ENCODE peak calls at places on chromosome 22, in nine cellular contexts. One of them, this sample, is unnamed.

GRCh38 chr22:31906086-31906485 is 38.2 kb upstream of the YWHAH start:
- DNase-seq in esophagus squamous epithelium: no peak
- DNase-seq in WERI-Rb-1: no peak
- DNase-seq in astrocyte of the spinal cord: no peak
- DNase-seq in upper lobe of right lung: no peak
- DNase-seq in colonic mucosa: no peak
- DNase-seq in spleen: no peak
- DNase-seq in right atrium auricular region: no peak
- DNase-seq in ascending aorta: no peak
- DNase-seq in this sample: no peak

GRCh38 chr22:38233427-38233826 is 31.6 kb downstream of the MAFF start:
- DNase-seq in esophagus squamous epithelium: no peak
- DNase-seq in WERI-Rb-1: no peak
- DNase-seq in astrocyte of the spinal cord: no peak
- DNase-seq in upper lobe of right lung: no peak
- DNase-seq in colonic mucosa: no peak
- DNase-seq in spleen: no peak
- DNase-seq in right atrium auricular region: no peak
- DNase-seq in ascending aorta: no peak
- DNase-seq in this sample: peak; percentile 55

GRCh38 chr22:46862418-46863324 is 100.2 kb downstream of the TBC1D22A start:
- DNase-seq in esophagus squamous epithelium: no peak
- DNase-seq in WERI-Rb-1: no peak
- DNase-seq in astrocyte of the spinal cord: no peak
- DNase-seq in upper lobe of right lung: no peak
- DNase-seq in colonic mucosa: no peak
- DNase-seq in spleen: no peak
- DNase-seq in right atrium auricular region: no peak
- DNase-seq in ascending aorta: no peak
- DNase-seq in this sample: no peak

GRCh38 chr22:46673677-46674236 is 53.6 kb downstream of the GRAMD4 start:
- DNase-seq in esophagus squamous epithelium: no peak
- DNase-seq in WERI-Rb-1: no peak
- DNase-seq in astrocyte of the spinal cord: no peak
- DNase-seq in upper lobe of right lung: no peak
- DNase-seq in colonic mucosa: no peak
- DNase-seq in spleen: no peak
- DNase-seq in right atrium auricular region: no peak
- DNase-seq in ascending aorta: no peak
- DNase-seq in this sample: no peak

GRCh38 chr22:21974058-21974649 is 8.4 kb downstream of the TOP3B start:
- DNase-seq in esophagus squamous epithelium: no peak
- DNase-seq in WERI-Rb-1: no peak
- DNase-seq in astrocyte of the spinal cord: no peak
- DNase-seq in upper lobe of right lung: no peak
- DNase-seq in colonic mucosa: no peak
- DNase-seq in spleen: no peak
- DNase-seq in right atrium auricular region: no peak
- DNase-seq in ascending aorta: no peak
- DNase-seq in this sample: no peak

GRCh38 chr22:19631899-19632670 is 82.2 kb upstream of the SEPTIN5 start:
- DNase-seq in esophagus squamous epithelium: no peak
- DNase-seq in WERI-Rb-1: no peak
- DNase-seq in astrocyte of the spinal cord: peak; percentile 20
- DNase-seq in upper lobe of right lung: no peak
- DNase-seq in colonic mucosa: no peak
- DNase-seq in spleen: no peak
- DNase-seq in right atrium auricular region: no peak
- DNase-seq in ascending aorta: no peak
- DNase-seq in this sample: peak; percentile 56

GRCh38 chr22:35418726-35419125 is 18.8 kb downstream of the MCM5 start:
- DNase-seq in esophagus squamous epithelium: no peak
- DNase-seq in WERI-Rb-1: no peak
- DNase-seq in astrocyte of the spinal cord: no peak
- DNase-seq in upper lobe of right lung: no peak
- DNase-seq in colonic mucosa: no peak
- DNase-seq in spleen: no peak
- DNase-seq in right atrium auricular region: no peak
- DNase-seq in ascending aorta: no peak
- DNase-seq in this sample: no peak

GRCh38 chr22:24445481-24446290 is 18.3 kb downstream of the ADORA2A start:
- DNase-seq in esophagus squamous epithelium: no peak
- DNase-seq in WERI-Rb-1: peak; percentile 97
- DNase-seq in astrocyte of the spinal cord: no peak
- DNase-seq in upper lobe of right lung: no peak
- DNase-seq in colonic mucosa: no peak
- DNase-seq in spleen: no peak
- DNase-seq in right atrium auricular region: no peak
- DNase-seq in ascending aorta: peak; percentile 46
- DNase-seq in this sample: no peak

GRCh38 chr22:31087744-31088215 is 6.7 kb downstream of the SMTN start:
- DNase-seq in esophagus squamous epithelium: no peak
- DNase-seq in WERI-Rb-1: no peak
- DNase-seq in astrocyte of the spinal cord: no peak
- DNase-seq in upper lobe of right lung: no peak
- DNase-seq in colonic mucosa: no peak
- DNase-seq in spleen: no peak
- DNase-seq in right atrium auricular region: no peak
- DNase-seq in ascending aorta: no peak
- DNase-seq in this sample: no peak

GRCh38 chr22:17569971-17570511 is 6.7 kb downstream of the SLC25A18 start:
- DNase-seq in esophagus squamous epithelium: no peak
- DNase-seq in WERI-Rb-1: no peak
- DNase-seq in astrocyte of the spinal cord: peak; percentile 67
- DNase-seq in upper lobe of right lung: no peak
- DNase-seq in colonic mucosa: no peak
- DNase-seq in spleen: no peak
- DNase-seq in right atrium auricular region: peak; percentile 79
- DNase-seq in ascending aorta: no peak
- DNase-seq in this sample: peak; percentile 29

GRCh38 chr22:20155330-20156041 is 4.6 kb upstream of the CCDC188 start:
- DNase-seq in esophagus squamous epithelium: no peak
- DNase-seq in WERI-Rb-1: no peak
- DNase-seq in astrocyte of the spinal cord: peak; percentile 59
- DNase-seq in upper lobe of right lung: no peak
- DNase-seq in colonic mucosa: peak; percentile 28
- DNase-seq in spleen: peak; percentile 90
- DNase-seq in right atrium auricular region: no peak
- DNase-seq in ascending aorta: no peak
- DNase-seq in this sample: peak; percentile 64

GRCh38 chr22:19874307-19875060 is 19.8 kb upstream of the GNB1L start:
- DNase-seq in esophagus squamous epithelium: no peak
- DNase-seq in WERI-Rb-1: peak; percentile 85
- DNase-seq in astrocyte of the spinal cord: no peak
- DNase-seq in upper lobe of right lung: peak; percentile 91
- DNase-seq in colonic mucosa: peak; percentile 60
- DNase-seq in spleen: peak; percentile 75
- DNase-seq in right atrium auricular region: no peak
- DNase-seq in ascending aorta: peak; percentile 64
- DNase-seq in this sample: no peak

GRCh38 chr22:47805394-47805935 is 1043.0 kb downstream of the TBC1D22A start:
- DNase-seq in esophagus squamous epithelium: no peak
- DNase-seq in WERI-Rb-1: no peak
- DNase-seq in astrocyte of the spinal cord: no peak
- DNase-seq in upper lobe of right lung: no peak
- DNase-seq in colonic mucosa: no peak
- DNase-seq in spleen: no peak
- DNase-seq in right atrium auricular region: no peak
- DNase-seq in ascending aorta: no peak
- DNase-seq in this sample: no peak

GRCh38 chr22:39348909-39349505 is 784 bp upstream of the SYNGR1 start:
- DNase-seq in esophagus squamous epithelium: no peak
- DNase-seq in WERI-Rb-1: no peak
- DNase-seq in astrocyte of the spinal cord: no peak
- DNase-seq in upper lobe of right lung: no peak
- DNase-seq in colonic mucosa: no peak
- DNase-seq in spleen: no peak
- DNase-seq in right atrium auricular region: no peak
- DNase-seq in ascending aorta: no peak
- DNase-seq in this sample: peak; percentile 2

GRCh38 chr22:38025514-38025913 is 31.7 kb upstream of the PICK1 start:
- DNase-seq in esophagus squamous epithelium: no peak
- DNase-seq in WERI-Rb-1: no peak
- DNase-seq in astrocyte of the spinal cord: no peak
- DNase-seq in upper lobe of right lung: no peak
- DNase-seq in colonic mucosa: no peak
- DNase-seq in spleen: no peak
- DNase-seq in right atrium auricular region: no peak
- DNase-seq in ascending aorta: no peak
- DNase-seq in this sample: no peak

GRCh38 chr22:50271011-50271394 is 823 bp upstream of the MAPK11 start:
- DNase-seq in esophagus squamous epithelium: no peak
- DNase-seq in WERI-Rb-1: no peak
- DNase-seq in astrocyte of the spinal cord: no peak
- DNase-seq in upper lobe of right lung: no peak
- DNase-seq in colonic mucosa: no peak
- DNase-seq in spleen: no peak
- DNase-seq in right atrium auricular region: no peak
- DNase-seq in ascending aorta: no peak
- DNase-seq in this sample: no peak
- H3K4me3 ChIP-seq in esophagus squamous epithelium: peak overlapping the region; percentile 62
- H3K4me3 ChIP-seq in WERI-Rb-1: peak overlapping the region; percentile 91
- H3K4me3 ChIP-seq in astrocyte of the spinal cord: peak overlapping the region; percentile 47
- H3K4me3 ChIP-seq in upper lobe of right lung: peak overlapping the region; percentile 56
- H3K4me3 ChIP-seq in colonic mucosa: peak overlapping the region; percentile 35
- H3K4me3 ChIP-seq in spleen: peak overlapping the region; percentile 56
- H3K4me3 ChIP-seq in right atrium auricular region: peak overlapping the region; percentile 62
- H3K4me3 ChIP-seq in ascending aorta: peak overlapping the region; percentile 66
- H3K4me3 ChIP-seq in this sample: peak overlapping the region; percentile 56

GRCh38 chr22:28773461-28773867 is 969 bp downstream of the CCDC117 start:
- DNase-seq in esophagus squamous epithelium: no peak
- DNase-seq in WERI-Rb-1: no peak
- DNase-seq in astrocyte of the spinal cord: peak; percentile 52
- DNase-seq in upper lobe of right lung: no peak
- DNase-seq in colonic mucosa: no peak
- DNase-seq in spleen: no peak
- DNase-seq in right atrium auricular region: no peak
- DNase-seq in ascending aorta: no peak
- DNase-seq in this sample: peak; percentile 48

GRCh38 chr22:28769394-28770085 is 3.0 kb upstream of the CCDC117 start:
- DNase-seq in esophagus squamous epithelium: no peak
- DNase-seq in WERI-Rb-1: no peak
- DNase-seq in astrocyte of the spinal cord: no peak
- DNase-seq in upper lobe of right lung: no peak
- DNase-seq in colonic mucosa: no peak
- DNase-seq in spleen: peak; percentile 39
- DNase-seq in right atrium auricular region: no peak
- DNase-seq in ascending aorta: no peak
- DNase-seq in this sample: no peak

GRCh38 chr22:28774378-28774777 is 1.9 kb downstream of the CCDC117 start:
- DNase-seq in esophagus squamous epithelium: no peak
- DNase-seq in WERI-Rb-1: no peak
- DNase-seq in astrocyte of the spinal cord: no peak
- DNase-seq in upper lobe of right lung: no peak
- DNase-seq in colonic mucosa: no peak
- DNase-seq in spleen: peak; percentile 12
- DNase-seq in right atrium auricular region: no peak
- DNase-seq in ascending aorta: no peak
- DNase-seq in this sample: no peak

GRCh38 chr22:28771195-28771791 is 1.2 kb upstream of the CCDC117 start:
- DNase-seq in esophagus squamous epithelium: no peak
- DNase-seq in WERI-Rb-1: no peak
- DNase-seq in astrocyte of the spinal cord: no peak
- DNase-seq in upper lobe of right lung: no peak
- DNase-seq in colonic mucosa: no peak
- DNase-seq in spleen: no peak
- DNase-seq in right atrium auricular region: no peak
- DNase-seq in ascending aorta: no peak
- DNase-seq in this sample: no peak

GRCh38 chr22:28772633-28773460 is at the start of gene CCDC117:
- DNase-seq in esophagus squamous epithelium: peak; percentile 88
- DNase-seq in WERI-Rb-1: peak; percentile 96
- DNase-seq in astrocyte of the spinal cord: peak; percentile 95
- DNase-seq in upper lobe of right lung: peak; percentile 98
- DNase-seq in colonic mucosa: peak; percentile 98
- DNase-seq in spleen: peak; percentile 98
- DNase-seq in right atrium auricular region: peak; percentile 95
- DNase-seq in ascending aorta: peak; percentile 97
- DNase-seq in this sample: peak; percentile 97
- TF ChIP-seq CTCF in esophagus squamous epithelium: peak; percentile 27
- TF ChIP-seq CTCF in WERI-Rb-1: peak; percentile 33
- TF ChIP-seq CTCF in astrocyte of the spinal cord: peak; percentile 22
- TF ChIP-seq CTCF in upper lobe of right lung: peak; percentile 22
- TF ChIP-seq CTCF in colonic mucosa: no peak
- TF ChIP-seq CTCF in spleen: peak; percentile 27
- TF ChIP-seq CTCF in right atrium auricular region: peak; percentile 10
- TF ChIP-seq CTCF in ascending aorta: peak; percentile 81
- TF ChIP-seq CTCF in this sample: no peak

DNA sequence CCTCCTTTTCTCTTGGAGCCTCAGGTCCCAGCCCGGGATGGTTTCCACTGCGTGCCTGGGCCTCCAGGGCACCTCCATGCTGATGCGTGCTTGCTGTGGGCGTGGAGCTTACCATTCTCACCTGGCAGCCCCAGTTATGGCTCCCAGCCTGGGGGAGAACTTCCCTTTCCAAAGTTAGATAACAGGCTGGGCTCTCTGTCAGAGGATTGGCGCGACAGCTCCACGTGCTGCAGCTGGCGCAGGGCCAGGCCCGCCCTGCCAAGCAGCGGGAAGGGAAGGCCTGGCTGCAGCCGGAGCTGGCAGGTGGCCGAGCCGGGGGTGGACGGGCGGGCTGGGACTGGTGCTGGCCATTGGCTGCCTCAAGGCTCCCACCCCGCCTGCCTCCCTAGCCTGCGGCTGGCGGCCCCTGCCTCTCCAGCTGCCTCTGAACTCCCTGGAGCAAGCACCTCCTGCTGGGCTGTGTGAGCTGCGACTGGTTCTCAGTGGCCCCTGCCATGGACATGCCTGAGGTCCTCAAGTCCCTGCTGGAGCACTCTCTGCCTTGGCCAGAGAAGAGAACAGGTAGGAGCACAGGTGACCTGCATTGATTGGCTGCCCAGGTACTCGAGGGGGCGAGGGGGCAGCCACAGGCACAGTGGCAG is 14.6 kb upstream of the TEF start:
- DNase-seq in esophagus squamous epithelium: no peak
- DNase-seq in WERI-Rb-1: peak; percentile 95
- DNase-seq in astrocyte of the spinal cord: peak; percentile 96
- DNase-seq in upper lobe of right lung: peak; percentile 99
- DNase-seq in colonic mucosa: peak; percentile 96
- DNase-seq in spleen: peak; percentile 92
- DNase-seq in right atrium auricular region: peak; percentile 94
- DNase-seq in ascending aorta: peak; percentile 96
- DNase-seq in this sample: peak; percentile 98
- H3K4me3 ChIP-seq in esophagus squamous epithelium: peak overlapping the region; percentile 45
- H3K4me3 ChIP-seq in WERI-Rb-1: peak overlapping the region; percentile 43
- H3K4me3 ChIP-seq in astrocyte of the spinal cord: no peak overlapping the region
- H3K4me3 ChIP-seq in upper lobe of right lung: peak overlapping the region; percentile 58
- H3K4me3 ChIP-seq in colonic mucosa: peak overlapping the region; percentile 30
- H3K4me3 ChIP-seq in spleen: peak overlapping the region; percentile 37
- H3K4me3 ChIP-seq in right atrium auricular region: peak overlapping the region; percentile 47
- H3K4me3 ChIP-seq in ascending aorta: peak overlapping the region; percentile 63
- H3K4me3 ChIP-seq in this sample: peak overlapping the region; percentile 54

DNA sequence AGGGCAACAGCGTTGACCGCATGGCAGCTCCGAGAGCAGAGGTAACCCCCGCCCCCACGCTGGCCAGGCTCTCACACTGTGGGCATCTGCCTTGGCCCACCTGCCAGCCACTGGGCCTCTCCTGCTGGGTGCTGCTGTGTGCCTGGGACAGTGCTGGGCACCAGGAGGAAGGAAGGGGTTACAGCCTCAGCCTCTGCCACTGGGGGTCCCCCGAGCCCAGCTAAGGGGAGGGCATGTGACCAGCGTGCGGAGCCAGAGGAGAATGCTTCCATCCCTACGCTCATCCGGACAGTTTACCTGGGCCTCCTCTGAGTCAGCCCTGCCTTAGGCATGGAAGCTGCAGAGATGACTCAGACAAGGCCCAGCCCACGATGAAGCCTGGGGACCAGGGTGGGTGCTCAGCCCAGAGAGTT is 10.9 kb downstream of the NCF4 start:
- DNase-seq in esophagus squamous epithelium: no peak
- DNase-seq in WERI-Rb-1: no peak
- DNase-seq in astrocyte of the spinal cord: no peak
- DNase-seq in upper lobe of right lung: peak; percentile 52
- DNase-seq in colonic mucosa: no peak
- DNase-seq in spleen: no peak
- DNase-seq in right atrium auricular region: no peak
- DNase-seq in ascending aorta: no peak
- DNase-seq in this sample: no peak
- TF ChIP-seq CTCF in esophagus squamous epithelium: no peak
- TF ChIP-seq CTCF in WERI-Rb-1: no peak
- TF ChIP-seq CTCF in astrocyte of the spinal cord: no peak
- TF ChIP-seq CTCF in upper lobe of right lung: no peak
- TF ChIP-seq CTCF in colonic mucosa: no peak
- TF ChIP-seq CTCF in spleen: no peak
- TF ChIP-seq CTCF in right atrium auricular region: no peak
- TF ChIP-seq CTCF in ascending aorta: no peak
- TF ChIP-seq CTCF in this sample: no peak

This sample was measured in foreskin fibroblast.